ENCODE peak calls at places on chromosomes 7 and 10, in five cellular contexts. N is H1, I is GM12865, J is PC-3, Q is breast epithelium. M is an unnamed sample.
A peak's percentile ranks its signal among the peaks of the same experiment; 100 is the strongest.

GRCh38 chr7:92641921-92642511 is 51.8 kb upstream of the FAM133B start:
- DNase-seq in N (no peak), I (peak; percentile 89), J (peak; percentile 26), Q (no peak), M (no peak)

GRCh38 chr7:142391191-142391992 is 133.5 kb upstream of the PRSS58 start:
- DNase-seq in N (peak; percentile 88), I (peak; percentile 20), J (peak; percentile 49), Q (no peak), M (peak; percentile 70)

GRCh38 chr10:76576276-76576962 is 1061.2 kb downstream of the KCNMA1 start:
- DNase-seq in N (no peak), I (no peak), J (no peak), Q (no peak), M (no peak)

GRCh38 chr10:51658075-51658474 is 41.3 kb downstream of the CSTF2T start:
- DNase-seq in N (no peak), I (no peak), J (no peak), Q (no peak), M (no peak)

GRCh38 chr7:90433221-90433620 is 30.0 kb downstream of the CLDN12 start:
- DNase-seq in N (no peak), I (no peak), J (no peak), Q (no peak), M (no peak)

GRCh38 chr10:75043256-75044121 is 68.0 kb upstream of the SAMD8 start:
- DNase-seq in N (no peak), I (no peak), J (no peak), Q (no peak), M (no peak)

GRCh38 chr10:130740166-130740565 is 571.4 kb downstream of the TCERG1L start:
- DNase-seq in N (no peak), I (no peak), J (no peak), Q (peak; percentile 30), M (no peak)

GRCh38 chr10:6423004-6423403 is 157.1 kb downstream of the PRKCQ start:
- DNase-seq in N (no peak), I (no peak), J (no peak), Q (no peak), M (no peak)

GRCh38 chr10:35194906-35195305 is 68.3 kb downstream of the CREM start:
- DNase-seq in N (no peak), I (no peak), J (peak; percentile 37), Q (no peak), M (no peak)

GRCh38 chr7:69517985-69518731 is 80.1 kb upstream of the AUTS2 start:
- DNase-seq in N (peak; percentile 69), I (no peak), J (no peak), Q (no peak), M (no peak)

GRCh38 chr10:70902659-70903261 is 14.4 kb upstream of the PCBD1 start:
- DNase-seq in N (no peak), I (no peak), J (peak; percentile 65), Q (no peak), M (no peak)

GRCh38 chr10:100996678-100997363 is 2.8 kb upstream of the LZTS2 start:
- DNase-seq in N (peak; percentile 83), I (peak; percentile 46), J (peak; percentile 28), Q (no peak), M (peak; percentile 62)

GRCh38 chr7:44712012-44712411 is 36.6 kb upstream of the ZMIZ2 start:
- DNase-seq in N (no peak), I (no peak), J (peak; percentile 46), Q (no peak), M (no peak)

GRCh38 chr7:91519241-91520200 is 255.3 kb downstream of the FZD1 start:
- DNase-seq in N (no peak), I (no peak), J (no peak), Q (no peak), M (no peak)

GRCh38 chr7:118104812-118105441 is 79.0 kb upstream of the LSM8 start:
- DNase-seq in N (no peak), I (peak; percentile 22), J (peak; percentile 54), Q (no peak), M (no peak)

GRCh38 chr7:139186146-139186545 is 44.9 kb upstream of the UBN2 start:
- DNase-seq in N (no peak), I (no peak), J (no peak), Q (no peak), M (no peak)

GRCh38 chr10:69324583-69324982 is 46.3 kb downstream of the HK1 start:
- DNase-seq in N (no peak), I (no peak), J (no peak), Q (no peak), M (no peak)

GRCh38 chr7:25949672-25950487 is 202.1 kb upstream of the NFE2L3 start:
- DNase-seq in N (peak; percentile 63), I (peak; percentile 75), J (no peak), Q (no peak), M (peak; percentile 74)

GRCh38 chr10:50322075-50322474 is 70.8 kb upstream of the ASAH2 start:
- DNase-seq in N (no peak), I (peak; percentile 52), J (peak; percentile 68), Q (no peak), M (no peak)

GRCh38 chr10:77975086-77975666 is 48.6 kb upstream of the DLG5 start:
- DNase-seq in N (no peak), I (no peak), J (no peak), Q (no peak), M (no peak)

GRCh38 chr7:51366930-51367613 is 50.5 kb upstream of the COBL start:
- DNase-seq in N (peak; percentile 63), I (peak; percentile 36), J (peak; percentile 75), Q (no peak), M (peak; percentile 48)

GRCh38 chr7:21542891-21543527 is at the start of gene DNAH11:
- DNase-seq in N (peak; percentile 88), I (no peak), J (peak; percentile 55), Q (no peak), M (peak; percentile 80)

GRCh38 chr7:39709768-39710291 is 86.5 kb downstream of the RALA start:
- DNase-seq in N (no peak), I (peak; percentile 59), J (no peak), Q (no peak), M (no peak)

GRCh38 chr7:137742051-137742450 is 104.7 kb downstream of the DGKI start:
- DNase-seq in N (no peak), I (no peak), J (no peak), Q (no peak), M (no peak)

GRCh38 chr7:137743021-137743420 is 103.8 kb downstream of the DGKI start:
- DNase-seq in N (no peak), I (no peak), J (no peak), Q (no peak), M (no peak)

DNA sequence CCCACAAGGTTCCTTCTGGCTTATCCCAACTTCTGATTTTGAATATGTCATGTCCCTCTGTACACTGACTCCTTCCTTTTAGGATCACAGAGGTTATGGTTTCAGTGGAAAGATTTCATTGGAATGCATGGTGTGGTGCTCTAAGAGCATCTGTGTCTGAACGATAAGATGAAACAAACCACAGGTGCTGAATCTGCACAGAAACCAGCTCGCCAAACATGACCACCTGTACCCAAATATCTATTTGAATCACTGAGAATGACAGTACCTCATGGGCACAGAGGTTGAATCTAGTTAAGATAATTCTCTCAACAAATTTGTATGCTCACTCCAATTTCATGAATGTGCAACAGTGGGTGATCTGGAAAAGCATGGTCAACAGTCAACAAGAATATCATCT is 105.3 kb downstream of the DGKI start:
- DNase-seq in N (no peak), I (peak; percentile 5), J (no peak), Q (no peak), M (no peak)
- TF ChIP-seq CTCF in N (no peak), I (no peak), J (no peak), Q (no peak), M (no peak)

GRCh38 chr7:137081694-137082093 is 213.2 kb downstream of the CHRM2 start:
- DNase-seq in N (no peak), I (no peak), J (peak; percentile 35), Q (no peak), M (no peak)
- TF ChIP-seq CTCF in N (no peak), I (no peak), J (no peak), Q (no peak), M (no peak)

GRCh38 chr10:127798116-127798515 is 61.1 kb downstream of the FOXI2 start:
- DNase-seq in N (no peak), I (no peak), J (no peak), Q (no peak), M (no peak)

GRCh38 chr10:127801302-127801701 is 64.3 kb downstream of the FOXI2 start:
- DNase-seq in N (no peak), I (no peak), J (no peak), Q (no peak), M (no peak)

GRCh38 chr10:127802532-127803055 is 65.6 kb downstream of the FOXI2 start:
- DNase-seq in N (no peak), I (no peak), J (peak; percentile 1), Q (no peak), M (no peak)

DNA sequence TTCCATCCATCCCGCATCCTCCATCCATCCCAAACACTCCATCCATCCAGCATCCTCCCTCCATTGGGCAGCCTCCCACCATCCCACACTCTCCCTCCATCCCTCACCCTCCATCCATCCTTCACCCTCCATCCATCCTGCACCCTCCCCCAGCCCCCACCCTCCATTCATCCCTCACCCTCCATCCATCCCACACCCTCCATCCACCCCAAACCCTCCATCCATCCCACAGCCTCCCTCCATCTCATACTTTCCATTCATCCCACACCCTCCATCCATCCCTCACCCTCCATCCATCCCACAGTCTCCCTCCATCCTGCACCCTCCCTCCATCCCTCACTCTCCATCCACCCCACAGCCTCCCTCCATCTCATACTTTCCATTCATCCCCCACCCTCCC is 60.4 kb downstream of the FOXI2 start:
- DNase-seq in N (no peak), I (peak; percentile 24), J (no peak), Q (no peak), M (no peak)
- TF ChIP-seq CTCF in N (no peak), I (no peak), J (no peak), Q (no peak), M (no peak)

GRCh38 chr7:95840953-95841950 is 68.9 kb downstream of the DYNC1I1 start:
- DNase-seq in N (no peak), I (peak; percentile 46), J (peak; percentile 38), Q (no peak), M (peak; percentile 20)

GRCh38 chr7:95845007-95845406 is 72.7 kb downstream of the DYNC1I1 start:
- DNase-seq in N (no peak), I (peak; percentile 16), J (no peak), Q (no peak), M (no peak)

GRCh38 chr7:95847061-95847460 is 74.7 kb downstream of the DYNC1I1 start:
- DNase-seq in N (no peak), I (no peak), J (no peak), Q (no peak), M (no peak)

GRCh38 chr7:95843286-95843685 is 70.9 kb downstream of the DYNC1I1 start:
- DNase-seq in N (no peak), I (peak; percentile 20), J (peak; percentile 14), Q (no peak), M (no peak)
- TF ChIP-seq CTCF in N (no peak), I (no peak), J (peak; percentile 52), Q (no peak), M (no peak)

M was measured in nephron progenitor cell.